ENCODE peak calls at places on chromosomes 12 and 14, in nine cellular contexts. S, L, T, F, Q, P, R, B and K are unnamed samples.

GRCh38 chr12:30450872-30451271 is 244.8 kb downstream of the IPO8 start:
- DNase-seq in S (no peak), L (no peak), T (no peak), F (no peak), Q (no peak), P (no peak), R (peak), B (peak), K (no peak)

GRCh38 chr12:59620326-59620725 is 24.5 kb downstream of the SLC16A7 start:
- DNase-seq in S (no peak), L (no peak), T (no peak), F (no peak), Q (peak), P (no peak), R (no peak), B (no peak), K (no peak)

GRCh38 chr12:2692156-2692555 is 102.6 kb upstream of the FKBP4 start:
- DNase-seq in S (no peak), L (no peak), T (no peak), F (no peak), Q (no peak), P (no peak), R (no peak), B (no peak), K (no peak)

GRCh38 chr12:47881826-47882427 is 22.9 kb downstream of the VDR start:
- DNase-seq in S (no peak), L (peak), T (no peak), F (no peak), Q (no peak), P (no peak), R (no peak), B (peak), K (peak)

GRCh38 chr14:61898568-61898967 is 136.3 kb downstream of the SNAPC1 start:
- DNase-seq in S (no peak), L (no peak), T (no peak), F (no peak), Q (no peak), P (no peak), R (no peak), B (no peak), K (no peak)

GRCh38 chr14:102675396-102675795 is 82.9 kb downstream of the RCOR1 start:
- DNase-seq in S (no peak), L (no peak), T (no peak), F (no peak), Q (no peak), P (no peak), R (no peak), B (peak), K (no peak)

GRCh38 chr14:69260246-69260978 is 454 bp downstream of the GALNT16 start:
- DNase-seq in S (peak), L (no peak), T (no peak), F (peak), Q (no peak), P (no peak), R (peak), B (peak), K (peak)

GRCh38 chr14:99523661-99524050 is 42.4 kb downstream of the CCNK start:
- DNase-seq in S (no peak), L (no peak), T (no peak), F (no peak), Q (no peak), P (no peak), R (no peak), B (no peak), K (no peak)

GRCh38 chr12:115199831-115200230 is 515.9 kb upstream of the TBX3 start:
- DNase-seq in S (no peak), L (no peak), T (no peak), F (no peak), Q (no peak), P (no peak), R (no peak), B (peak), K (no peak)

GRCh38 chr14:35865611-35866010 is 39.5 kb downstream of the BRMS1L start:
- DNase-seq in S (no peak), L (no peak), T (no peak), F (no peak), Q (no peak), P (no peak), R (no peak), B (no peak), K (no peak)

GRCh38 chr14:50342211-50343080 is 30.3 kb downstream of the DMAC2L start:
- DNase-seq in S (no peak), L (peak), T (peak), F (peak), Q (peak), P (peak), R (peak), B (peak), K (peak)

GRCh38 chr14:49766839-49767238 is 1.1 kb upstream of the KLHDC2 start:
- DNase-seq in S (peak), L (peak), T (no peak), F (no peak), Q (no peak), P (no peak), R (peak), B (peak), K (peak)

GRCh38 chr12:76591461-76591860 is 31.9 kb upstream of the OSBPL8 start:
- DNase-seq in S (no peak), L (no peak), T (no peak), F (no peak), Q (no peak), P (no peak), R (no peak), B (peak), K (no peak)

GRCh38 chr14:21748869-21749303 is 75.3 kb upstream of the OR4E1 start:
- DNase-seq in S (peak), L (peak), T (peak), F (peak), Q (peak), P (peak), R (peak), B (peak), K (peak)